ENCODE peak calls at places on chromosomes 11 and 22, in seven cellular contexts. I, T, C, D, F, J and A are unnamed samples. For H3K36me3, the result is how much of the 10 kb centered on the place peaks cover.

GRCh38 chr11:126007263-126007662 is 55.4 kb downstream of the CDON start:
- DNase-seq in C (no peak), D (peak), J (no peak), T (no peak), F (peak), I (no peak), A (no peak)

GRCh38 chr11:73268671-73269271 is 3.4 kb upstream of the P2RY6 start:
- DNase-seq in I (no peak), F (no peak), C (no peak), T (no peak), J (no peak), D (no peak), A (no peak)

GRCh38 chr11:61888590-61888989 is 2.8 kb downstream of the FADS3 start:
- DNase-seq in F (no peak), D (no peak), T (no peak), J (no peak), C (no peak), I (no peak), A (no peak)

GRCh38 chr22:23180301-23180892 is at the start of gene BCR:
- DNase-seq in J (peak), D (peak), F (peak), C (peak), I (peak), T (peak), A (no peak)

GRCh38 chr11:83033972-83034672 is 37.6 kb downstream of the RAB30 start:
- DNase-seq in J (peak), C (peak), D (peak), T (no peak), I (peak), F (peak), A (no peak)

GRCh38 chr22:39926175-39927152 is 25.6 kb downstream of the GRAP2 start:
- DNase-seq in I (no peak), T (no peak), D (no peak), C (no peak), J (peak), F (no peak), A (no peak)

GRCh38 chr22:25134028-25134427 is 65.6 kb upstream of the CRYBB3 start:
- DNase-seq in D (no peak), T (no peak), I (no peak), F (peak), J (peak), C (peak), A (no peak)

GRCh38 chr22:28742562-28742962 is 723 bp downstream of the HSCB start:
- DNase-seq in D (no peak), I (no peak), T (no peak), C (no peak), F (no peak), J (no peak), A (no peak)

GRCh38 chr22:49657275-49657973 is 170.2 kb downstream of the BRD1 start:
- DNase-seq in I (peak), C (peak), J (peak), D (no peak), T (no peak), F (no peak), A (no peak)

GRCh38 chr11:34492806-34493414 is 20.7 kb downstream of the ELF5 start:
- DNase-seq in C (peak), T (peak), D (peak), I (peak), F (peak), J (peak), A (no peak)

GRCh38 chr11:10498022-10498400 is 42.9 kb downstream of the AMPD3 start:
- DNase-seq in T (no peak), C (no peak), I (no peak), F (no peak), J (no peak), D (no peak), A (no peak)

GRCh38 chr11:100942016-100942415 is 187.6 kb downstream of the PGR start:
- DNase-seq in J (peak), D (peak), T (no peak), C (peak), I (peak), F (no peak), A (no peak)

GRCh38 chr11:62370743-62371440 is 33.6 kb downstream of the ASRGL1 start:
- DNase-seq in T (no peak), I (no peak), J (peak), D (no peak), C (no peak), F (no peak), A (no peak)

GRCh38 chr11:64624869-64625481 is 34.0 kb downstream of the SLC22A12 start:
- DNase-seq in J (no peak), D (no peak), F (no peak), I (no peak), C (no peak), T (no peak), A (no peak)

GRCh38 chr11:24588075-24588474 is 91.2 kb downstream of the LUZP2 start:
- DNase-seq in T (no peak), I (no peak), D (peak), J (no peak), C (no peak), F (peak), A (no peak)

GRCh38 chr22:20084547-20085413 is 4.7 kb downstream of the DGCR8 start:
- DNase-seq in T (no peak), C (no peak), F (no peak), D (peak), I (no peak), J (no peak), A (no peak)

GRCh38 chr11:120340529-120340928 is 4.3 kb downstream of the ARHGEF12 start:
- DNase-seq in I (no peak), J (no peak), F (no peak), D (no peak), C (no peak), T (no peak), A (no peak)

GRCh38 chr11:35337136-35337918 is 82.0 kb downstream of the SLC1A2 start:
- DNase-seq in I (no peak), F (peak), D (peak), J (no peak), C (no peak), T (peak), A (no peak)

GRCh38 chr22:49004484-49005399 is 822.9 kb downstream of the BRD1 start:
- DNase-seq in C (no peak), I (no peak), F (no peak), T (no peak), D (no peak), J (no peak), A (no peak)

GRCh38 chr11:68950268-68950667 is 30.5 kb downstream of the MRGPRD start:
- DNase-seq in D (no peak), C (no peak), F (peak), I (no peak), J (no peak), T (peak), A (no peak)

GRCh38 chr22:25351631-25352293 is 132.3 kb downstream of the CRYBB2 start:
- DNase-seq in F (no peak), D (no peak), I (no peak), J (no peak), T (no peak), C (peak), A (no peak)

GRCh38 chr11:81004576-81004975 is 1563.7 kb upstream of the TENM4 start:
- DNase-seq in D (no peak), T (no peak), I (no peak), J (no peak), F (no peak), C (no peak), A (no peak)

GRCh38 chr11:133157180-133157579 is 375.1 kb downstream of the OPCML start:
- DNase-seq in F (no peak), I (peak), C (no peak), D (no peak), J (no peak), T (no peak), A (no peak)

GRCh38 chr11:65489706-65490310 is 9.0 kb upstream of the MALAT1 start:
- DNase-seq in T (no peak), J (peak), D (peak), C (peak), I (peak), F (no peak), A (no peak)

GRCh38 chr22:42317691-42318547 is 47.5 kb upstream of the TCF20 start:
- DNase-seq in J (peak), D (no peak), C (no peak), T (no peak), F (no peak), I (no peak), A (no peak)

GRCh38 chr11:25441432-25441831 is 890.5 kb upstream of the ANO3 start:
- DNase-seq in F (no peak), C (no peak), T (no peak), J (no peak), I (no peak), D (no peak), A (no peak)

GRCh38 chr11:106961518-106961917 is 56.8 kb downstream of the GUCY1A2 start:
- DNase-seq in T (peak), D (peak), I (no peak), C (no peak), F (no peak), J (no peak), A (no peak)

GRCh38 chr11:64566042-64566914 is 24.7 kb upstream of the SLC22A12 start:
- DNase-seq in D (peak), T (peak), I (peak), J (peak), C (peak), F (peak), A (no peak)

GRCh38 chr11:35622070-35622469 is 3.8 kb downstream of the FJX1 start:
- DNase-seq in C (no peak), I (no peak), J (no peak), D (peak), T (peak), F (peak), A (no peak)

GRCh38 chr22:50625568-50626313 is 2.2 kb downstream of the ARSA start:
- DNase-seq in D (no peak), T (no peak), J (no peak), C (peak), I (no peak), F (no peak), A (no peak)

GRCh38 chr11:64373598-64373974 is 14.6 kb downstream of the RPS6KA4 start:
- DNase-seq in C (no peak), I (no peak), F (no peak), D (no peak), J (no peak), T (no peak), A (no peak)

GRCh38 chr11:117837070-117837776 is 12.7 kb upstream of the FXYD2 start:
- DNase-seq in I (peak), C (no peak), D (no peak), F (no peak), J (peak), T (no peak), A (no peak)

GRCh38 chr11:117837791-117838190 is 13.2 kb upstream of the FXYD2 start:
- DNase-seq in T (no peak), J (peak), F (no peak), D (no peak), I (peak), C (no peak), A (no peak)

GRCh38 chr11:117839936-117840813 is 15.6 kb upstream of the FXYD2 start:
- DNase-seq in C (no peak), I (peak), J (peak), F (no peak), T (no peak), D (no peak), A (no peak)

GRCh38 chr11:117840881-117841581 is 16.5 kb upstream of the FXYD2 start:
- DNase-seq in D (no peak), F (no peak), T (no peak), J (peak), C (no peak), I (no peak), A (no peak)

GRCh38 chr11:117839234-117839882 is 14.8 kb upstream of the FXYD2 start:
- DNase-seq in F (no peak), I (peak), T (no peak), C (no peak), D (no peak), J (peak), A (no peak)
- H3K36me3 ChIP-seq in F (under half), I (under half), T (under half), C (under half), D (under half), J (under half), A (under half)

GRCh38 chr11:129613076-129613475 is 202.6 kb upstream of the TMEM45B start:
- DNase-seq in F (no peak), J (no peak), T (no peak), D (peak), C (no peak), I (no peak), A (no peak)
- H3K4me3 ChIP-seq in F (no peak), J (no peak), T (no peak), D (no peak), C (no peak), I (no peak), A (no peak)

GRCh38 chr11:57903441-57904123 is 120.1 kb upstream of the OR9Q1 start:
- DNase-seq in J (peak), D (peak), T (peak), C (no peak), F (peak), I (no peak), A (no peak)
- H3K27ac ChIP-seq in J (peak), D (no peak), T (no peak), C (no peak), F (no peak), I (peak), A (no peak)

GRCh38 chr11:7175007-7175406 is 76.7 kb upstream of the SYT9 start:
- DNase-seq in D (no peak), I (no peak), T (no peak), J (no peak), C (no peak), F (no peak), A (no peak)
- H3K36me3 ChIP-seq in D (under half), I (under half), T (under half), J (under half), C (under half), F (under half), A (under half)

DNA sequence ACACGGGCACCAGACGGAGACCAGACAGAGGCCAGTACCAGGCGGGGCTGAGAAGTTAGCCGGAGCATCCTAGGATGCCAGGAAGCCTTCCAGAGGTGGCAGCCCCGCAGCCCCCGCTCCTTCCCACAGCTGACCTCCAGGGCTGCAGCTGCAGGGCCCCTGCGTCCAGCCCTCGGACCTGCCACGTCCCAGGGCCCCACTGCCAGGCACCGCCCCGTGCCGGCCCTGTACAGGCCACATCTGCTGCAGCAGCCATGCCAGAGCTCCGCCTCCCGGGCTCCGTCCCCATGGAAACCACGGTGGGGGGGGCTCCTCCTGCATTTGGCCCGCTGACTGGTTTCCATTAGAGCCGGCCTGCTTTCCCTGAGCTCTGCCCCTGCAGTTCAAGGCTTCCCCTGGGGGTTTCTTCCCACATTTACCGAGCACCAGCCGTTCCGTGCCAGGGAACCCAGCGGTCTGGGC is 62.5 kb upstream of the PPARA start:
- DNase-seq in D (peak), T (peak), J (peak), C (peak), I (peak), F (no peak), A (peak)
- H3K4me3 ChIP-seq in D (peak), T (peak), J (no peak), C (no peak), I (peak), F (no peak), A (peak)